ENCODE peak calls at places on chromosomes 7 and 10, in ten cellular contexts. One of them, this sample, is unnamed.

GRCh38 chr7:369981-370621 is 80.1 kb downstream of the FOXL3 start:
- DNase-seq in CD4-positive, CD25-positive, alpha-beta regulatory T cell: no peak
- DNase-seq in substantia nigra: no peak
- DNase-seq in C1 segment of cervical spinal cord: no peak
- DNase-seq in activated naive CD8-positive, alpha-beta T cell treated with anti-CD3 and anti-CD28 coated beads, Interleukin-2, amount 50 U/mL, for 24 hours: no peak
- DNase-seq in germinal center: no peak
- DNase-seq in naive B cell: no peak
- DNase-seq in putamen: no peak
- DNase-seq in CD8-positive, alpha-beta memory T cell: no peak
- DNase-seq in NCI-H2029: no peak
- DNase-seq in this sample: no peak

GRCh38 chr10:98664329-98665042 is 217.8 kb upstream of the HPS1 start:
- DNase-seq in CD4-positive, CD25-positive, alpha-beta regulatory T cell: peak
- DNase-seq in substantia nigra: no peak
- DNase-seq in C1 segment of cervical spinal cord: no peak
- DNase-seq in activated naive CD8-positive, alpha-beta T cell treated with anti-CD3 and anti-CD28 coated beads, Interleukin-2, amount 50 U/mL, for 24 hours: peak
- DNase-seq in germinal center: peak
- DNase-seq in naive B cell: peak
- DNase-seq in putamen: no peak
- DNase-seq in CD8-positive, alpha-beta memory T cell: peak
- DNase-seq in NCI-H2029: no peak
- DNase-seq in this sample: peak

GRCh38 chr10:93061594-93062498 is 1.2 kb downstream of the CYP26C1 start:
- DNase-seq in CD4-positive, CD25-positive, alpha-beta regulatory T cell: peak
- DNase-seq in substantia nigra: no peak
- DNase-seq in C1 segment of cervical spinal cord: no peak
- DNase-seq in activated naive CD8-positive, alpha-beta T cell treated with anti-CD3 and anti-CD28 coated beads, Interleukin-2, amount 50 U/mL, for 24 hours: peak
- DNase-seq in germinal center: no peak
- DNase-seq in naive B cell: peak
- DNase-seq in putamen: no peak
- DNase-seq in CD8-positive, alpha-beta memory T cell: no peak
- DNase-seq in NCI-H2029: no peak
- DNase-seq in this sample: peak

GRCh38 chr7:75649462-75649861 is 89.3 kb downstream of the HIP1 start:
- DNase-seq in CD4-positive, CD25-positive, alpha-beta regulatory T cell: no peak
- DNase-seq in substantia nigra: no peak
- DNase-seq in C1 segment of cervical spinal cord: no peak
- DNase-seq in activated naive CD8-positive, alpha-beta T cell treated with anti-CD3 and anti-CD28 coated beads, Interleukin-2, amount 50 U/mL, for 24 hours: no peak
- DNase-seq in germinal center: no peak
- DNase-seq in naive B cell: no peak
- DNase-seq in putamen: no peak
- DNase-seq in CD8-positive, alpha-beta memory T cell: no peak
- DNase-seq in NCI-H2029: no peak
- DNase-seq in this sample: no peak

GRCh38 chr10:70092389-70092718 is 39.7 kb downstream of the MACROH2A2 start:
- DNase-seq in CD4-positive, CD25-positive, alpha-beta regulatory T cell: no peak
- DNase-seq in substantia nigra: no peak
- DNase-seq in C1 segment of cervical spinal cord: no peak
- DNase-seq in activated naive CD8-positive, alpha-beta T cell treated with anti-CD3 and anti-CD28 coated beads, Interleukin-2, amount 50 U/mL, for 24 hours: no peak
- DNase-seq in germinal center: no peak
- DNase-seq in naive B cell: no peak
- DNase-seq in putamen: no peak
- DNase-seq in CD8-positive, alpha-beta memory T cell: no peak
- DNase-seq in NCI-H2029: no peak
- DNase-seq in this sample: no peak

GRCh38 chr10:78844956-78845355 is 223.8 kb upstream of the ZMIZ1 start:
- DNase-seq in CD4-positive, CD25-positive, alpha-beta regulatory T cell: no peak
- DNase-seq in substantia nigra: no peak
- DNase-seq in C1 segment of cervical spinal cord: no peak
- DNase-seq in activated naive CD8-positive, alpha-beta T cell treated with anti-CD3 and anti-CD28 coated beads, Interleukin-2, amount 50 U/mL, for 24 hours: no peak
- DNase-seq in germinal center: no peak
- DNase-seq in naive B cell: no peak
- DNase-seq in putamen: no peak
- DNase-seq in CD8-positive, alpha-beta memory T cell: no peak
- DNase-seq in NCI-H2029: no peak
- DNase-seq in this sample: no peak

GRCh38 chr10:6300106-6300783 is 97.5 kb downstream of the PFKFB3 start:
- DNase-seq in CD4-positive, CD25-positive, alpha-beta regulatory T cell: peak
- DNase-seq in substantia nigra: no peak
- DNase-seq in C1 segment of cervical spinal cord: peak
- DNase-seq in activated naive CD8-positive, alpha-beta T cell treated with anti-CD3 and anti-CD28 coated beads, Interleukin-2, amount 50 U/mL, for 24 hours: no peak
- DNase-seq in germinal center: peak
- DNase-seq in naive B cell: peak
- DNase-seq in putamen: peak
- DNase-seq in CD8-positive, alpha-beta memory T cell: peak
- DNase-seq in NCI-H2029: no peak
- DNase-seq in this sample: no peak

GRCh38 chr7:91164948-91165845 is 99.0 kb upstream of the FZD1 start:
- DNase-seq in CD4-positive, CD25-positive, alpha-beta regulatory T cell: no peak
- DNase-seq in substantia nigra: no peak
- DNase-seq in C1 segment of cervical spinal cord: no peak
- DNase-seq in activated naive CD8-positive, alpha-beta T cell treated with anti-CD3 and anti-CD28 coated beads, Interleukin-2, amount 50 U/mL, for 24 hours: no peak
- DNase-seq in germinal center: peak
- DNase-seq in naive B cell: peak
- DNase-seq in putamen: no peak
- DNase-seq in CD8-positive, alpha-beta memory T cell: no peak
- DNase-seq in NCI-H2029: no peak
- DNase-seq in this sample: no peak

GRCh38 chr7:13822678-13823077 is 166.8 kb downstream of the ETV1 start:
- DNase-seq in CD4-positive, CD25-positive, alpha-beta regulatory T cell: no peak
- DNase-seq in substantia nigra: no peak
- DNase-seq in C1 segment of cervical spinal cord: no peak
- DNase-seq in activated naive CD8-positive, alpha-beta T cell treated with anti-CD3 and anti-CD28 coated beads, Interleukin-2, amount 50 U/mL, for 24 hours: no peak
- DNase-seq in germinal center: no peak
- DNase-seq in naive B cell: no peak
- DNase-seq in putamen: no peak
- DNase-seq in CD8-positive, alpha-beta memory T cell: no peak
- DNase-seq in NCI-H2029: no peak
- DNase-seq in this sample: no peak

GRCh38 chr7:140159487-140159886 is 17.3 kb downstream of the KDM7A start:
- DNase-seq in CD4-positive, CD25-positive, alpha-beta regulatory T cell: no peak
- DNase-seq in substantia nigra: no peak
- DNase-seq in C1 segment of cervical spinal cord: no peak
- DNase-seq in activated naive CD8-positive, alpha-beta T cell treated with anti-CD3 and anti-CD28 coated beads, Interleukin-2, amount 50 U/mL, for 24 hours: no peak
- DNase-seq in germinal center: no peak
- DNase-seq in naive B cell: no peak
- DNase-seq in putamen: no peak
- DNase-seq in CD8-positive, alpha-beta memory T cell: no peak
- DNase-seq in NCI-H2029: no peak
- DNase-seq in this sample: no peak

GRCh38 chr7:44063547-44063893 is 1.8 kb downstream of the PGAM2 start:
- DNase-seq in CD4-positive, CD25-positive, alpha-beta regulatory T cell: no peak
- DNase-seq in substantia nigra: no peak
- DNase-seq in C1 segment of cervical spinal cord: no peak
- DNase-seq in activated naive CD8-positive, alpha-beta T cell treated with anti-CD3 and anti-CD28 coated beads, Interleukin-2, amount 50 U/mL, for 24 hours: no peak
- DNase-seq in germinal center: no peak
- DNase-seq in naive B cell: no peak
- DNase-seq in putamen: no peak
- DNase-seq in CD8-positive, alpha-beta memory T cell: peak
- DNase-seq in NCI-H2029: no peak
- DNase-seq in this sample: no peak